ENCODE peak calls at places on chromosomes 11 and 22, in nine cellular contexts. One of them, this sample, is unnamed.

GRCh38 chr11:19237813-19238212 is 2.9 kb downstream of the E2F8 start:
- DNase-seq in neuronal stem cell: no peak
- DNase-seq in ELR: no peak
- DNase-seq in MCF 10A: no peak
- DNase-seq in NCI-H1092: no peak
- DNase-seq in lower leg skin: no peak
- DNase-seq in activated naive CD8-positive, alpha-beta T cell treated with anti-CD3 and anti-CD28 coated beads, Interleukin-2, amount 50 U/mL, for 24 hours: no peak
- DNase-seq in NCI-H1105 treated with DMSO at 0.1 percent for 48 hours: peak; percentile 24
- DNase-seq in CD8-positive, alpha-beta memory T cell: no peak
- DNase-seq in this sample: no peak

GRCh38 chr11:28268925-28269324 is 160.7 kb downstream of the METTL15 start:
- DNase-seq in neuronal stem cell: no peak
- DNase-seq in ELR: no peak
- DNase-seq in MCF 10A: no peak
- DNase-seq in NCI-H1092: no peak
- DNase-seq in lower leg skin: no peak
- DNase-seq in activated naive CD8-positive, alpha-beta T cell treated with anti-CD3 and anti-CD28 coated beads, Interleukin-2, amount 50 U/mL, for 24 hours: no peak
- DNase-seq in NCI-H1105 treated with DMSO at 0.1 percent for 48 hours: no peak
- DNase-seq in CD8-positive, alpha-beta memory T cell: no peak
- DNase-seq in this sample: no peak

GRCh38 chr22:20624161-20624616 is 116.8 kb downstream of the MED15 start:
- DNase-seq in neuronal stem cell: no peak
- DNase-seq in ELR: peak; percentile 59
- DNase-seq in MCF 10A: peak; percentile 4
- DNase-seq in NCI-H1092: no peak
- DNase-seq in lower leg skin: no peak
- DNase-seq in activated naive CD8-positive, alpha-beta T cell treated with anti-CD3 and anti-CD28 coated beads, Interleukin-2, amount 50 U/mL, for 24 hours: peak; percentile 56
- DNase-seq in NCI-H1105 treated with DMSO at 0.1 percent for 48 hours: no peak
- DNase-seq in CD8-positive, alpha-beta memory T cell: no peak
- DNase-seq in this sample: no peak

GRCh38 chr11:118306556-118306955 is 2.0 kb downstream of the CD3E start:
- DNase-seq in neuronal stem cell: no peak
- DNase-seq in ELR: peak; percentile 8
- DNase-seq in MCF 10A: no peak
- DNase-seq in NCI-H1092: no peak
- DNase-seq in lower leg skin: no peak
- DNase-seq in activated naive CD8-positive, alpha-beta T cell treated with anti-CD3 and anti-CD28 coated beads, Interleukin-2, amount 50 U/mL, for 24 hours: peak; percentile 65
- DNase-seq in NCI-H1105 treated with DMSO at 0.1 percent for 48 hours: no peak
- DNase-seq in CD8-positive, alpha-beta memory T cell: no peak
- DNase-seq in this sample: no peak

GRCh38 chr22:48888466-48889208 is 939.0 kb downstream of the BRD1 start:
- DNase-seq in neuronal stem cell: no peak
- DNase-seq in ELR: no peak
- DNase-seq in MCF 10A: no peak
- DNase-seq in NCI-H1092: no peak
- DNase-seq in lower leg skin: no peak
- DNase-seq in activated naive CD8-positive, alpha-beta T cell treated with anti-CD3 and anti-CD28 coated beads, Interleukin-2, amount 50 U/mL, for 24 hours: no peak
- DNase-seq in NCI-H1105 treated with DMSO at 0.1 percent for 48 hours: no peak
- DNase-seq in CD8-positive, alpha-beta memory T cell: no peak
- DNase-seq in this sample: no peak

GRCh38 chr22:50502096-50502495 is 5.4 kb downstream of the LMF2 start:
- DNase-seq in neuronal stem cell: no peak
- DNase-seq in ELR: no peak
- DNase-seq in MCF 10A: no peak
- DNase-seq in NCI-H1092: no peak
- DNase-seq in lower leg skin: no peak
- DNase-seq in activated naive CD8-positive, alpha-beta T cell treated with anti-CD3 and anti-CD28 coated beads, Interleukin-2, amount 50 U/mL, for 24 hours: no peak
- DNase-seq in NCI-H1105 treated with DMSO at 0.1 percent for 48 hours: no peak
- DNase-seq in CD8-positive, alpha-beta memory T cell: no peak
- DNase-seq in this sample: no peak

GRCh38 chr11:6604081-6604626 is 580 bp downstream of the ILK start:
- DNase-seq in neuronal stem cell: peak; percentile 43
- DNase-seq in ELR: peak; percentile 70
- DNase-seq in MCF 10A: peak; percentile 37
- DNase-seq in NCI-H1092: no peak
- DNase-seq in lower leg skin: peak; percentile 30
- DNase-seq in activated naive CD8-positive, alpha-beta T cell treated with anti-CD3 and anti-CD28 coated beads, Interleukin-2, amount 50 U/mL, for 24 hours: peak; percentile 52
- DNase-seq in NCI-H1105 treated with DMSO at 0.1 percent for 48 hours: peak; percentile 31
- DNase-seq in CD8-positive, alpha-beta memory T cell: peak; percentile 37
- DNase-seq in this sample: peak; percentile 44

GRCh38 chr11:100855466-100856067 is 168.5 kb downstream of the ARHGAP42 start:
- DNase-seq in neuronal stem cell: no peak
- DNase-seq in ELR: peak; percentile 75
- DNase-seq in MCF 10A: peak; percentile 64
- DNase-seq in NCI-H1092: peak; percentile 34
- DNase-seq in lower leg skin: no peak
- DNase-seq in activated naive CD8-positive, alpha-beta T cell treated with anti-CD3 and anti-CD28 coated beads, Interleukin-2, amount 50 U/mL, for 24 hours: no peak
- DNase-seq in NCI-H1105 treated with DMSO at 0.1 percent for 48 hours: peak; percentile 35
- DNase-seq in CD8-positive, alpha-beta memory T cell: no peak
- DNase-seq in this sample: no peak

GRCh38 chr11:114278342-114279065 is 17.7 kb upstream of the NNMT start:
- DNase-seq in neuronal stem cell: no peak
- DNase-seq in ELR: no peak
- DNase-seq in MCF 10A: no peak
- DNase-seq in NCI-H1092: no peak
- DNase-seq in lower leg skin: no peak
- DNase-seq in activated naive CD8-positive, alpha-beta T cell treated with anti-CD3 and anti-CD28 coated beads, Interleukin-2, amount 50 U/mL, for 24 hours: no peak
- DNase-seq in NCI-H1105 treated with DMSO at 0.1 percent for 48 hours: no peak
- DNase-seq in CD8-positive, alpha-beta memory T cell: no peak
- DNase-seq in this sample: no peak

GRCh38 chr11:74418509-74418895 is 20.3 kb upstream of the PGM2L1 start:
- DNase-seq in neuronal stem cell: no peak
- DNase-seq in ELR: peak; percentile 79
- DNase-seq in MCF 10A: peak; percentile 73
- DNase-seq in NCI-H1092: no peak
- DNase-seq in lower leg skin: no peak
- DNase-seq in activated naive CD8-positive, alpha-beta T cell treated with anti-CD3 and anti-CD28 coated beads, Interleukin-2, amount 50 U/mL, for 24 hours: no peak
- DNase-seq in NCI-H1105 treated with DMSO at 0.1 percent for 48 hours: peak; percentile 13
- DNase-seq in CD8-positive, alpha-beta memory T cell: no peak
- DNase-seq in this sample: no peak

GRCh38 chr11:39361557-39361956 is 2097.9 kb downstream of the LRRC4C start:
- DNase-seq in neuronal stem cell: no peak
- DNase-seq in ELR: no peak
- DNase-seq in MCF 10A: no peak
- DNase-seq in NCI-H1092: no peak
- DNase-seq in lower leg skin: no peak
- DNase-seq in activated naive CD8-positive, alpha-beta T cell treated with anti-CD3 and anti-CD28 coated beads, Interleukin-2, amount 50 U/mL, for 24 hours: no peak
- DNase-seq in NCI-H1105 treated with DMSO at 0.1 percent for 48 hours: no peak
- DNase-seq in CD8-positive, alpha-beta memory T cell: no peak
- DNase-seq in this sample: no peak

GRCh38 chr11:12091957-12092558 is 18.3 kb upstream of the MICAL2 start:
- DNase-seq in neuronal stem cell: no peak
- DNase-seq in ELR: no peak
- DNase-seq in MCF 10A: no peak
- DNase-seq in NCI-H1092: no peak
- DNase-seq in lower leg skin: no peak
- DNase-seq in activated naive CD8-positive, alpha-beta T cell treated with anti-CD3 and anti-CD28 coated beads, Interleukin-2, amount 50 U/mL, for 24 hours: no peak
- DNase-seq in NCI-H1105 treated with DMSO at 0.1 percent for 48 hours: no peak
- DNase-seq in CD8-positive, alpha-beta memory T cell: no peak
- DNase-seq in this sample: no peak

GRCh38 chr11:11084337-11084736 is 226.5 kb upstream of the ZBED5 start:
- DNase-seq in neuronal stem cell: no peak
- DNase-seq in ELR: no peak
- DNase-seq in MCF 10A: no peak
- DNase-seq in NCI-H1092: no peak
- DNase-seq in lower leg skin: no peak
- DNase-seq in activated naive CD8-positive, alpha-beta T cell treated with anti-CD3 and anti-CD28 coated beads, Interleukin-2, amount 50 U/mL, for 24 hours: no peak
- DNase-seq in NCI-H1105 treated with DMSO at 0.1 percent for 48 hours: no peak
- DNase-seq in CD8-positive, alpha-beta memory T cell: no peak
- DNase-seq in this sample: no peak

GRCh38 chr11:119789766-119790407 is 60.9 kb upstream of the NECTIN1 start:
- DNase-seq in neuronal stem cell: no peak
- DNase-seq in ELR: no peak
- DNase-seq in MCF 10A: no peak
- DNase-seq in NCI-H1092: no peak
- DNase-seq in lower leg skin: no peak
- DNase-seq in activated naive CD8-positive, alpha-beta T cell treated with anti-CD3 and anti-CD28 coated beads, Interleukin-2, amount 50 U/mL, for 24 hours: no peak
- DNase-seq in NCI-H1105 treated with DMSO at 0.1 percent for 48 hours: peak; percentile 23
- DNase-seq in CD8-positive, alpha-beta memory T cell: no peak
- DNase-seq in this sample: peak; percentile 14

GRCh38 chr11:116791002-116791812 is 472 bp downstream of the APOA5 start:
- DNase-seq in neuronal stem cell: peak; percentile 76
- DNase-seq in ELR: peak; percentile 69
- DNase-seq in MCF 10A: peak; percentile 68
- DNase-seq in NCI-H1092: peak; percentile 83
- DNase-seq in lower leg skin: peak; percentile 57
- DNase-seq in activated naive CD8-positive, alpha-beta T cell treated with anti-CD3 and anti-CD28 coated beads, Interleukin-2, amount 50 U/mL, for 24 hours: peak; percentile 87
- DNase-seq in NCI-H1105 treated with DMSO at 0.1 percent for 48 hours: peak; percentile 23
- DNase-seq in CD8-positive, alpha-beta memory T cell: peak; percentile 74
- DNase-seq in this sample: peak; percentile 82

GRCh38 chr22:40525250-40525884 is 111.2 kb downstream of the MRTFA start:
- DNase-seq in neuronal stem cell: no peak
- DNase-seq in ELR: peak; percentile 68
- DNase-seq in MCF 10A: peak; percentile 65
- DNase-seq in NCI-H1092: peak; percentile 2
- DNase-seq in lower leg skin: no peak
- DNase-seq in activated naive CD8-positive, alpha-beta T cell treated with anti-CD3 and anti-CD28 coated beads, Interleukin-2, amount 50 U/mL, for 24 hours: peak; percentile 79
- DNase-seq in NCI-H1105 treated with DMSO at 0.1 percent for 48 hours: peak; percentile 17
- DNase-seq in CD8-positive, alpha-beta memory T cell: peak; percentile 55
- DNase-seq in this sample: peak; percentile 61

GRCh38 chr11:88523362-88524028 is 186.0 kb upstream of the CTSC start:
- DNase-seq in neuronal stem cell: no peak
- DNase-seq in ELR: peak; percentile 77
- DNase-seq in MCF 10A: no peak
- DNase-seq in NCI-H1092: no peak
- DNase-seq in lower leg skin: no peak
- DNase-seq in activated naive CD8-positive, alpha-beta T cell treated with anti-CD3 and anti-CD28 coated beads, Interleukin-2, amount 50 U/mL, for 24 hours: no peak
- DNase-seq in NCI-H1105 treated with DMSO at 0.1 percent for 48 hours: no peak
- DNase-seq in CD8-positive, alpha-beta memory T cell: no peak
- DNase-seq in this sample: no peak

GRCh38 chr11:110827276-110827675 is 115.0 kb upstream of the ARHGAP20 start:
- DNase-seq in neuronal stem cell: no peak
- DNase-seq in ELR: no peak
- DNase-seq in MCF 10A: no peak
- DNase-seq in NCI-H1092: no peak
- DNase-seq in lower leg skin: no peak
- DNase-seq in activated naive CD8-positive, alpha-beta T cell treated with anti-CD3 and anti-CD28 coated beads, Interleukin-2, amount 50 U/mL, for 24 hours: no peak
- DNase-seq in NCI-H1105 treated with DMSO at 0.1 percent for 48 hours: no peak
- DNase-seq in CD8-positive, alpha-beta memory T cell: no peak
- DNase-seq in this sample: no peak

GRCh38 chr22:44880588-44881245 is 128.3 kb downstream of the ARHGAP8 start:
- DNase-seq in neuronal stem cell: no peak
- DNase-seq in ELR: no peak
- DNase-seq in MCF 10A: no peak
- DNase-seq in NCI-H1092: no peak
- DNase-seq in lower leg skin: no peak
- DNase-seq in activated naive CD8-positive, alpha-beta T cell treated with anti-CD3 and anti-CD28 coated beads, Interleukin-2, amount 50 U/mL, for 24 hours: no peak
- DNase-seq in NCI-H1105 treated with DMSO at 0.1 percent for 48 hours: no peak
- DNase-seq in CD8-positive, alpha-beta memory T cell: no peak
- DNase-seq in this sample: no peak

GRCh38 chr11:17634776-17635550 is 84.4 kb upstream of the MYOD1 start:
- DNase-seq in neuronal stem cell: no peak
- DNase-seq in ELR: no peak
- DNase-seq in MCF 10A: no peak
- DNase-seq in NCI-H1092: no peak
- DNase-seq in lower leg skin: no peak
- DNase-seq in activated naive CD8-positive, alpha-beta T cell treated with anti-CD3 and anti-CD28 coated beads, Interleukin-2, amount 50 U/mL, for 24 hours: no peak
- DNase-seq in NCI-H1105 treated with DMSO at 0.1 percent for 48 hours: no peak
- DNase-seq in CD8-positive, alpha-beta memory T cell: no peak
- DNase-seq in this sample: no peak

GRCh38 chr11:45803981-45804805 is 756 bp upstream of the SLC35C1 start:
- DNase-seq in neuronal stem cell: peak; percentile 54
- DNase-seq in ELR: peak; percentile 62
- DNase-seq in MCF 10A: peak; percentile 48
- DNase-seq in NCI-H1092: peak; percentile 38
- DNase-seq in lower leg skin: peak; percentile 69
- DNase-seq in activated naive CD8-positive, alpha-beta T cell treated with anti-CD3 and anti-CD28 coated beads, Interleukin-2, amount 50 U/mL, for 24 hours: peak; percentile 75
- DNase-seq in NCI-H1105 treated with DMSO at 0.1 percent for 48 hours: peak; percentile 49
- DNase-seq in CD8-positive, alpha-beta memory T cell: peak; percentile 59
- DNase-seq in this sample: peak; percentile 89

GRCh38 chr22:38314992-38315800 is 2.0 kb downstream of the CSNK1E start:
- DNase-seq in neuronal stem cell: no peak
- DNase-seq in ELR: peak; percentile 43
- DNase-seq in MCF 10A: peak; percentile 34
- DNase-seq in NCI-H1092: peak; percentile 26
- DNase-seq in lower leg skin: no peak
- DNase-seq in activated naive CD8-positive, alpha-beta T cell treated with anti-CD3 and anti-CD28 coated beads, Interleukin-2, amount 50 U/mL, for 24 hours: no peak
- DNase-seq in NCI-H1105 treated with DMSO at 0.1 percent for 48 hours: peak; percentile 20
- DNase-seq in CD8-positive, alpha-beta memory T cell: no peak
- DNase-seq in this sample: no peak

GRCh38 chr22:42180349-42180842 is 49.8 kb upstream of the CYP2D6 start:
- DNase-seq in neuronal stem cell: no peak
- DNase-seq in ELR: peak; percentile 7
- DNase-seq in MCF 10A: no peak
- DNase-seq in NCI-H1092: no peak
- DNase-seq in lower leg skin: peak; percentile 44
- DNase-seq in activated naive CD8-positive, alpha-beta T cell treated with anti-CD3 and anti-CD28 coated beads, Interleukin-2, amount 50 U/mL, for 24 hours: no peak
- DNase-seq in NCI-H1105 treated with DMSO at 0.1 percent for 48 hours: no peak
- DNase-seq in CD8-positive, alpha-beta memory T cell: peak; percentile 15
- DNase-seq in this sample: no peak

GRCh38 chr11:116707250-116707649 is 65.5 kb downstream of the BUD13 start:
- DNase-seq in neuronal stem cell: no peak
- DNase-seq in ELR: no peak
- DNase-seq in MCF 10A: no peak
- DNase-seq in NCI-H1092: peak; percentile 61
- DNase-seq in lower leg skin: no peak
- DNase-seq in activated naive CD8-positive, alpha-beta T cell treated with anti-CD3 and anti-CD28 coated beads, Interleukin-2, amount 50 U/mL, for 24 hours: no peak
- DNase-seq in NCI-H1105 treated with DMSO at 0.1 percent for 48 hours: peak; percentile 58
- DNase-seq in CD8-positive, alpha-beta memory T cell: no peak
- DNase-seq in this sample: no peak

GRCh38 chr11:77201370-77201769 is 73.3 kb downstream of the MYO7A start:
- DNase-seq in neuronal stem cell: no peak
- DNase-seq in ELR: no peak
- DNase-seq in MCF 10A: no peak
- DNase-seq in NCI-H1092: no peak
- DNase-seq in lower leg skin: no peak
- DNase-seq in activated naive CD8-positive, alpha-beta T cell treated with anti-CD3 and anti-CD28 coated beads, Interleukin-2, amount 50 U/mL, for 24 hours: no peak
- DNase-seq in NCI-H1105 treated with DMSO at 0.1 percent for 48 hours: no peak
- DNase-seq in CD8-positive, alpha-beta memory T cell: no peak
- DNase-seq in this sample: no peak

GRCh38 chr11:43686207-43686606 is 5.7 kb downstream of the HSD17B12 start:
- DNase-seq in neuronal stem cell: no peak
- DNase-seq in ELR: no peak
- DNase-seq in MCF 10A: no peak
- DNase-seq in NCI-H1092: no peak
- DNase-seq in lower leg skin: no peak
- DNase-seq in activated naive CD8-positive, alpha-beta T cell treated with anti-CD3 and anti-CD28 coated beads, Interleukin-2, amount 50 U/mL, for 24 hours: no peak
- DNase-seq in NCI-H1105 treated with DMSO at 0.1 percent for 48 hours: no peak
- DNase-seq in CD8-positive, alpha-beta memory T cell: no peak
- DNase-seq in this sample: no peak